ENCODE peak calls at places on chromosomes 13 and 19, in eight cellular contexts. One of them, this sample, is unnamed.

GRCh38 chr13:59047546-59047945 is 1116.2 kb downstream of the DIAPH3 start:
- DNase-seq in NCI-H69: no peak
- DNase-seq in AG08395: no peak
- DNase-seq in CD8-positive, alpha-beta T cell: no peak
- DNase-seq in stimulated activated CD8-positive, alpha-beta memory T cell treated with anti-CD3 and anti-CD28 coated beads, Interleukin-7, amount 100 ng/mL, for 24 hours: no peak
- DNase-seq in naive B cell: no peak
- DNase-seq in choroid plexus epithelial cell: peak
- DNase-seq in astrocyte of the spinal cord: no peak
- DNase-seq in this sample: no peak

GRCh38 chr13:34749046-34749445 is 193.0 kb upstream of the NBEA start:
- DNase-seq in NCI-H69: no peak
- DNase-seq in AG08395: no peak
- DNase-seq in CD8-positive, alpha-beta T cell: no peak
- DNase-seq in stimulated activated CD8-positive, alpha-beta memory T cell treated with anti-CD3 and anti-CD28 coated beads, Interleukin-7, amount 100 ng/mL, for 24 hours: no peak
- DNase-seq in naive B cell: no peak
- DNase-seq in choroid plexus epithelial cell: no peak
- DNase-seq in astrocyte of the spinal cord: no peak
- DNase-seq in this sample: no peak

GRCh38 chr19:35513231-35513974 is at the start of gene DMKN:
- DNase-seq in NCI-H69: no peak
- DNase-seq in AG08395: peak
- DNase-seq in CD8-positive, alpha-beta T cell: no peak
- DNase-seq in stimulated activated CD8-positive, alpha-beta memory T cell treated with anti-CD3 and anti-CD28 coated beads, Interleukin-7, amount 100 ng/mL, for 24 hours: no peak
- DNase-seq in naive B cell: no peak
- DNase-seq in choroid plexus epithelial cell: peak
- DNase-seq in astrocyte of the spinal cord: no peak
- DNase-seq in this sample: peak

GRCh38 chr13:21933001-21933400 is 262.1 kb downstream of the FGF9 start:
- DNase-seq in NCI-H69: peak
- DNase-seq in AG08395: no peak
- DNase-seq in CD8-positive, alpha-beta T cell: no peak
- DNase-seq in stimulated activated CD8-positive, alpha-beta memory T cell treated with anti-CD3 and anti-CD28 coated beads, Interleukin-7, amount 100 ng/mL, for 24 hours: no peak
- DNase-seq in naive B cell: no peak
- DNase-seq in choroid plexus epithelial cell: no peak
- DNase-seq in astrocyte of the spinal cord: no peak
- DNase-seq in this sample: no peak

GRCh38 chr13:101654916-101655315 is 202.4 kb downstream of the ITGBL1 start:
- DNase-seq in NCI-H69: no peak
- DNase-seq in AG08395: peak
- DNase-seq in CD8-positive, alpha-beta T cell: no peak
- DNase-seq in stimulated activated CD8-positive, alpha-beta memory T cell treated with anti-CD3 and anti-CD28 coated beads, Interleukin-7, amount 100 ng/mL, for 24 hours: no peak
- DNase-seq in naive B cell: no peak
- DNase-seq in choroid plexus epithelial cell: peak
- DNase-seq in astrocyte of the spinal cord: no peak
- DNase-seq in this sample: no peak

GRCh38 chr13:51311957-51312520 is 27.5 kb upstream of the SERPINE3 start:
- DNase-seq in NCI-H69: no peak
- DNase-seq in AG08395: no peak
- DNase-seq in CD8-positive, alpha-beta T cell: no peak
- DNase-seq in stimulated activated CD8-positive, alpha-beta memory T cell treated with anti-CD3 and anti-CD28 coated beads, Interleukin-7, amount 100 ng/mL, for 24 hours: no peak
- DNase-seq in naive B cell: no peak
- DNase-seq in choroid plexus epithelial cell: no peak
- DNase-seq in astrocyte of the spinal cord: no peak
- DNase-seq in this sample: no peak

GRCh38 chr19:39356647-39357046 is 14.4 kb downstream of the SAMD4B start:
- DNase-seq in NCI-H69: no peak
- DNase-seq in AG08395: no peak
- DNase-seq in CD8-positive, alpha-beta T cell: no peak
- DNase-seq in stimulated activated CD8-positive, alpha-beta memory T cell treated with anti-CD3 and anti-CD28 coated beads, Interleukin-7, amount 100 ng/mL, for 24 hours: no peak
- DNase-seq in naive B cell: no peak
- DNase-seq in choroid plexus epithelial cell: no peak
- DNase-seq in astrocyte of the spinal cord: no peak
- DNase-seq in this sample: no peak

GRCh38 chr13:77554079-77554478 is 18.6 kb downstream of the SCEL start:
- DNase-seq in NCI-H69: no peak
- DNase-seq in AG08395: no peak
- DNase-seq in CD8-positive, alpha-beta T cell: no peak
- DNase-seq in stimulated activated CD8-positive, alpha-beta memory T cell treated with anti-CD3 and anti-CD28 coated beads, Interleukin-7, amount 100 ng/mL, for 24 hours: no peak
- DNase-seq in naive B cell: no peak
- DNase-seq in choroid plexus epithelial cell: no peak
- DNase-seq in astrocyte of the spinal cord: no peak
- DNase-seq in this sample: no peak

GRCh38 chr19:11330103-11330502 is 9.4 kb downstream of the RAB3D start:
- DNase-seq in NCI-H69: peak
- DNase-seq in AG08395: no peak
- DNase-seq in CD8-positive, alpha-beta T cell: no peak
- DNase-seq in stimulated activated CD8-positive, alpha-beta memory T cell treated with anti-CD3 and anti-CD28 coated beads, Interleukin-7, amount 100 ng/mL, for 24 hours: no peak
- DNase-seq in naive B cell: no peak
- DNase-seq in choroid plexus epithelial cell: no peak
- DNase-seq in astrocyte of the spinal cord: no peak
- DNase-seq in this sample: no peak

This sample was measured in myocyte.